ENCODE peak calls at places on chromosome 19, in five cellular contexts. H is H1, D is K562, M is upper lobe of left lung, G is sigmoid colon. V is an unnamed sample.

GRCh38 chr19:7743425-7743841 is 3.9 kb downstream of the CD209 start:
- DNase-seq in G (peak), D (no peak), H (no peak), M (no peak), V (no peak)

GRCh38 chr19:16144216-16144581 is 714 bp downstream of the HSH2D start:
- DNase-seq in G (no peak), H (no peak), D (no peak), M (no peak), V (no peak)

GRCh38 chr19:2273356-2274184 is 8.4 kb downstream of the PEAK3 start:
- DNase-seq in G (peak), H (peak), M (peak), D (peak), V (peak)

GRCh38 chr19:17302391-17303166 is 646 bp downstream of the ABHD8 start:
- DNase-seq in M (peak), D (peak), H (peak), G (no peak), V (no peak)

GRCh38 chr19:44517146-44517545 is 12.3 kb downstream of the CEACAM20 start:
- DNase-seq in M (no peak), G (no peak), D (no peak), H (no peak), V (no peak)

GRCh38 chr19:804419-805160 is 7.3 kb downstream of the PTBP1 start:
- DNase-seq in D (peak), H (no peak), M (peak), G (no peak), V (no peak)

GRCh38 chr19:8123683-8124082 is 25.7 kb downstream of the FBN3 start:
- DNase-seq in D (no peak), M (peak), H (no peak), G (no peak), V (no peak)

GRCh38 chr19:18439025-18439909 is 1.3 kb upstream of the ISYNA1 start:
- DNase-seq in H (no peak), M (no peak), G (no peak), D (no peak), V (no peak)

GRCh38 chr19:54481326-54481930 is 8.3 kb upstream of the CDC42EP5 start:
- DNase-seq in M (no peak), D (peak), H (peak), G (no peak), V (no peak)

GRCh38 chr19:23116802-23117571 is at the start of gene ZNF730:
- DNase-seq in H (peak), M (peak), G (no peak), D (peak), V (peak)

GRCh38 chr19:2291185-2291751 is 9.3 kb upstream of the PEAK3 start:
- DNase-seq in M (peak), H (peak), G (no peak), D (no peak), V (no peak)

GRCh38 chr19:18541258-18541991 is 1.9 kb downstream of the FKBP8 start:
- DNase-seq in D (peak), G (no peak), H (no peak), M (peak), V (no peak)

GRCh38 chr19:48830965-48831364 is 5.3 kb downstream of the HSD17B14 start:
- DNase-seq in H (no peak), G (no peak), D (no peak), M (no peak), V (no peak)

GRCh38 chr19:48822514-48822913 is 11.7 kb upstream of the BCAT2 start:
- DNase-seq in D (no peak), H (no peak), M (no peak), G (no peak), V (no peak)

GRCh38 chr19:48830088-48830487 is 6.2 kb downstream of the HSD17B14 start:
- DNase-seq in D (peak), G (no peak), H (no peak), M (no peak), V (no peak)

GRCh38 chr19:48821633-48822032 is 10.8 kb upstream of the BCAT2 start:
- DNase-seq in G (no peak), M (no peak), D (no peak), H (no peak), V (no peak)

GRCh38 chr19:48826606-48827020 is 9.7 kb downstream of the HSD17B14 start:
- DNase-seq in H (peak), M (peak), G (no peak), D (no peak), V (no peak)
- TF ChIP-seq CTCF in H (peak), M (no peak), G (no peak), D (peak), V (no peak)

GRCh38 chr19:50427318-50427925 is 5.3 kb upstream of the MYBPC2 start:
- DNase-seq in H (no peak), D (no peak), G (no peak), M (no peak), V (no peak)
- H3K27ac ChIP-seq in H (no peak), D (no peak), G (peak), M (no peak), V (no peak)

GRCh38 chr19:45768644-45769053 is 403 bp downstream of the SIX5 start:
- DNase-seq in M (peak), H (peak), G (peak), D (peak), V (no peak)

GRCh38 chr19:45766919-45767346 is 2.1 kb downstream of the SIX5 start:
- DNase-seq in M (peak), D (no peak), G (peak), H (peak), V (no peak)

GRCh38 chr19:45769054-45769782 is at the start of gene SIX5:
- DNase-seq in M (peak), D (peak), G (peak), H (peak), V (peak)

GRCh38 chr19:45767410-45767880 is 1.6 kb downstream of the SIX5 start:
- DNase-seq in H (no peak), G (peak), M (peak), D (peak), V (peak)

DNA sequence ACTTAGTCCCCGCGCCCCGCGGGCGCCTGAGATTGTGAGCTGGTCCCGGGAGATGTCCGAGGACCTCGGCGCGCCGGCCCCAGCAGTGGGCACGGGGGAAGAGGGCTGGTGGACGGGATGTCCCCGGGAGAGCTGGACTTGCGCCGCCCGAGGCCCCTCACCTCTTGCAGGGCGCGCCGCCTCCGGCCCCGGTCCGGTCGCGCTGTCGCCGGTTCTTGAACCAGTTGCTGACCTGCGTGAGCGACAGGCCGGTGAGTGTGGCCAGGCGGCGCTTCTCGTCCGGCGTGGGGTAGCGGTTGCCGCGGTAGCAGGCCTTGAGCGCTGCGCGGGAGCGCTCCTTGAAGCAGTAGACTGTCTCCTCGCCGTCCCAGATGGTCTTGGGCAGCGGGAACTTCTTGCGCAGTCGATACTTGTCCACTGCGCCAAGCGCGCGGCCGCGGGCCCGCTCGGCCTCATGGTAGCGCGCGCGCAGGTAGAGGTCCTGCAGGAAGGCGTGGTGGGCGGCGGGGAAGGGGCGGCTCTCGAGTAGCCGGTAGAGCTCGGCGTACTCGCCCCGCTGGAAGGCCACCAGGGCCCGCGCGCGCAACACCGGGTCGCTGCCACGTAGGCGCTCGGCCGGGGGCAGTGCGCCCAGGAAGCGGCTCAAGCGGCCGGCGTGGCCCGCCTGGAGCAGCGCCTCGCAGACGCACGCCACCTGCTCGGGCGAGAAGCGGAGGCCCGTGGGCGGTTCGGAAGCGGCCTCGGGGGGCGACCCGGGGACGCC is 990 bp downstream of the SIX5 start:
- DNase-seq in D (peak), G (peak), H (peak), M (peak), V (peak)
- TF ChIP-seq POLR2AphosphoS5 in D (peak), G (peak), H (peak), M (peak), V (peak)

DNA sequence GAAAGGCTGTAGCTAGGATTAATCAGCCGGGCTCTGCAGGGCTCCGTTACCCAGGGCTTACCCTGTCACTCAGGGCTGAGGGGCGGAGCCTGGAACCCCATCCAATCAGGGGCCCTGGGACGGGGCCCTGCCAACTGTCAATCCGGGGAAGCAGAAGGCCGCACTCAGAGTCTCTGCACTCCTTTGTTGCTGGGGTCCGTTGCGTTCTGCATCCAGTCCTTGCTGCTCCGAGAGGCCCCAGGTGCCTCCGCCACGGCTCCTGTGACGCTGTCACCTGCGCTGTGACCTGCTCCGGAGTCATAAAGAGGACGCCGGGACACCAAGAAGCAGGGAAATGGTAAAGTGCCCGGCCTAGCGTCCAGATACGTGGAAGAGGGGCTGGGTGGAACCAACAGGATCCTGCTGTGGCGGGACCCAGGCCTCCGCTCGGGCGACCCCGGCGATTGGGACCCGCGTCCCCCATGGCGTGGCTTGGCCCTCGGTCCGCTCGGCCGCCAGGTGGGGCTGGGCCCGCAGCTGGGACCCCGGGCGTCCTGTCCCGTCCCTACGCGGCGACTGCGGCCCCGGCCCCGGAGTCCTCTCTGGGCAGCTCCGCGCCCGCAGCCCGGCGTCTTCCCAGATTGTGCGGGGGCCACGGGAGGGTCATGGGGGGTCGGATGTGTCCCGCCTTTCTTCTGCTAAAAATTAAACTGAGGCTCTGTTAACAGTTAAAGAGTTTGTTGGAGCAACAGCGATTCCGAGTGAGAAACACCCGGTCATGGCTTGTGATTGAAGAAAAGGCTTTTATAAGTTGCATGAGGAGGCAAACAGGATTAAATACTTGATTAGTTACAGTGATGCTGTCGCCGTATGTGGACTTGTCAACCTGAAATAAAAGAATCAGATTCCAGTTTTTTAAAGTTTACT is at the start of gene ZNF491:
- DNase-seq in G (peak), H (peak), D (peak), M (peak), V (peak)
- TF ChIP-seq CTCF in G (no peak), H (peak), D (peak), M (no peak), V (peak)

GRCh38 chr19:29724741-29725140 is 9.7 kb upstream of the C19orf12 start:
- DNase-seq in H (no peak), M (no peak), D (no peak), G (no peak), V (no peak)
- H3K27ac ChIP-seq in H (no peak), M (no peak), D (no peak), G (no peak), V (no peak)

GRCh38 chr19:48617146-48617937 is 1.6 kb downstream of the RPL18 start:
- DNase-seq in D (peak), M (no peak), H (no peak), G (no peak), V (peak)

GRCh38 chr19:48616491-48617056 is 1.7 kb upstream of the FAM83E start:
- DNase-seq in H (no peak), M (no peak), G (no peak), D (peak), V (no peak)

GRCh38 chr19:48618916-48619691 is at the start of the genes RPL18 and SPHK2:
- DNase-seq in G (peak), H (peak), D (peak), M (peak), V (peak)

GRCh38 chr19:48619692-48620565 is 623 bp downstream of the SPHK2 start:
- DNase-seq in G (no peak), M (no peak), D (peak), H (no peak), V (no peak)

GRCh38 chr19:48618278-48618915 is 581 bp downstream of the RPL18 start:
- DNase-seq in G (no peak), M (no peak), D (no peak), H (no peak), V (no peak)
- TF ChIP-seq POLR2AphosphoS5 in G (no peak), M (no peak), D (no peak), H (no peak), V (no peak)

DNA sequence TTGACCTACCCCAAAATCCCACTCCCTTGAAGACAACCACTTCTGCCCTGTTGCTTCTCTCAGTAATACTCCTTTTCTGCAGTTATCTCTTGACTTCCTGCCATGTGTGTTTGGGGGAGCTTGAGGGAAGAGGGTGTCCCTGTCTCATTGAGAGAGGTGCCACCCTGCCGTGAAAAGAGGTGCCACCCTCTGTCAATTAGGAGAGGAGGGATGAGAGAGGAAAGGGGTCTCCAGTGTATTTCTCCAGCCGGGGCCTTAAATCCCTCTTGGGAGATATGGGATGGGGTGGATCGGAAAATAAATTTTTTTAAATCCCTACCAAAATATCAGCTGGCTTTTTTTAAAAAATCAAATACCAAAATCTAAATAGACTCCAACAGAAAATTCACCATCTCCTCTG is 16.5 kb downstream of the PLD3 start:
- DNase-seq in G (no peak), H (no peak), D (no peak), M (no peak), V (no peak)
- TF ChIP-seq CTCF in G (no peak), H (no peak), D (no peak), M (no peak), V (no peak)

GRCh38 chr19:29815231-29815630 is 3.4 kb downstream of the CCNE1 start:
- DNase-seq in G (no peak), D (no peak), H (no peak), M (no peak), V (no peak)
- H3K27ac ChIP-seq in G (no peak), D (no peak), H (no peak), M (no peak), V (no peak)

GRCh38 chr19:38734426-38735256 is 9.6 kb downstream of the CAPN12 start:
- DNase-seq in D (no peak), H (no peak), G (peak), M (peak), V (no peak)
- TF ChIP-seq POLR2AphosphoS5 in D (no peak), H (no peak), G (no peak), M (no peak), V (no peak)

GRCh38 chr19:24159707-24160106 is 72.7 kb downstream of the ZNF254 start:
- DNase-seq in D (no peak), M (no peak), H (no peak), G (no peak), V (no peak)
- TF ChIP-seq CTCF in D (no peak), M (no peak), H (no peak), G (no peak), V (no peak)

V was measured in prostate gland.